ENCODE peak calls at places on chromosomes 3 and 15, in ten cellular contexts. S is heart left ventricle, P is thoracic aorta, G is dorsolateral prefrontal cortex, J is H1, E is NB4, F is B cell, Y is fibroblast of mammary gland, V is MCF 10A, D is AG09319. M is an unnamed sample.

GRCh38 chr15:85956515-85957275 is 123.0 kb upstream of the AGBL1 start:
- DNase-seq in S (no peak), P (no peak), G (no peak), J (no peak), E (peak), F (no peak), Y (no peak), V (peak), D (no peak), M (no peak)

GRCh38 chr3:177596248-177596821 is 399.1 kb upstream of the TBL1XR1 start:
- DNase-seq in S (no peak), P (no peak), G (no peak), J (no peak), E (no peak), F (no peak), Y (peak), V (peak), D (no peak), M (no peak)

GRCh38 chr15:89482139-89482538 is 14.2 kb downstream of the RHCG start:
- DNase-seq in S (no peak), P (no peak), G (no peak), J (no peak), E (no peak), F (no peak), Y (no peak), V (no peak), D (no peak), M (no peak)

GRCh38 chr3:119891944-119892721 is 110.2 kb downstream of the NR1I2 start:
- DNase-seq in S (no peak), P (no peak), G (no peak), J (peak), E (peak), F (peak), Y (peak), V (peak), D (peak), M (peak)

GRCh38 chr3:64167346-64167745 is 57.9 kb downstream of the PRICKLE2 start:
- DNase-seq in S (no peak), P (no peak), G (no peak), J (no peak), E (no peak), F (no peak), Y (no peak), V (peak), D (no peak), M (no peak)

GRCh38 chr3:186668426-186668825 is 2.6 kb downstream of the HRG start:
- DNase-seq in S (no peak), P (no peak), G (no peak), J (peak), E (no peak), F (no peak), Y (no peak), V (no peak), D (no peak), M (no peak)

GRCh38 chr15:28086175-28086703 is 12.9 kb downstream of the OCA2 start:
- DNase-seq in S (peak), P (no peak), G (no peak), J (peak), E (peak), F (peak), Y (peak), V (peak), D (no peak), M (peak)

GRCh38 chr3:71891483-71891882 is 106.5 kb upstream of the PROK2 start:
- DNase-seq in S (no peak), P (no peak), G (no peak), J (no peak), E (no peak), F (no peak), Y (peak), V (no peak), D (no peak), M (no peak)

GRCh38 chr15:52112203-52112750 is 298 bp downstream of the BCL2L10 start:
- DNase-seq in S (no peak), P (no peak), G (no peak), J (no peak), E (peak), F (no peak), Y (no peak), V (no peak), D (no peak), M (peak)
- TF ChIP-seq CTCF in S (no peak), P (no peak), G (no peak), J (no peak), E (no peak), F (no peak), Y (no peak), V (no peak), D (no peak), M (no peak)

GRCh38 chr15:101256756-101257155 is 4.9 kb upstream of the CHSY1 start:
- DNase-seq in S (no peak), P (no peak), G (no peak), J (no peak), E (peak), F (no peak), Y (no peak), V (peak), D (no peak), M (no peak)
- TF ChIP-seq CTCF in S (no peak), P (no peak), G (no peak), J (peak), E (peak), F (peak), Y (peak), V (peak), D (no peak), M (peak)

DNA sequence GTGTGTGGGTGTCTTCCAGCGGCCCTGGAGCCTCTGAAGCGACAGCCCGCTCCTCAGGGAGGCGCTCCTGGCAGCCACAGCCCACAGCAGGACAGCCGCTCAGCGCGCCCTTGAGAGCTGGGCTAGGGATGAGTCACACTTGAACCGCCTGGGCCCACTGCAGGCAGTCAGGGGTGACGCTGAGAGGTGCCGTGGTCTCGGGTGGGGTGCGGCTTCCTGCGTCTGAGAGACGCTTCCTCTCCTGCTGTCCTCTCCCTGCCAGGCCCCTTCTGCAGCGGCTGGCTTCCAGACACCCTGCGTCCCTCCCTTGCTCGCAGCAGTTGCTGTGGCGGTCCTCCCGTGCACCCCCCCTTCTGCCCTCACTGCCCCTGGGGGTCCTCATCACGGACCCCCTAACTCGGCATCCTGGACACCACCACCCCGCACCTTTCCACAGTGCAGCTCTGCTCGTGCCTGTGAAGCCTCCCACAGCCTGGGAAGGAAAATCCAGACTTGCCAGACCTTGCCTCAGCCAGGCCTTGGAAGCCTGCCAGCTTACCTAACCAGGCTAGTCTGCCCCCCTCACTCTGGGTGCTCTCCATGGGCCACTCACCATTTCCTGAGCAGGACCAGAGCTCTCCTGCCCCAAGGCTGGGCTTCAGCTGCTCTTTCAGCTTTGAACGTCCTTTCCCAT is 1.1 kb upstream of the SPTBN5 start:
- DNase-seq in S (peak), P (peak), G (peak), J (peak), E (peak), F (peak), Y (peak), V (peak), D (no peak), M (no peak)
- TF ChIP-seq CTCF in S (peak), P (no peak), G (no peak), J (no peak), E (no peak), F (no peak), Y (peak), V (no peak), D (peak), M (no peak)

GRCh38 chr3:182698078-182698477 is 95.2 kb upstream of the ATP11B start:
- DNase-seq in S (no peak), P (no peak), G (no peak), J (no peak), E (no peak), F (no peak), Y (no peak), V (no peak), D (no peak), M (no peak)
- TF ChIP-seq CTCF in S (no peak), P (no peak), G (no peak), J (no peak), E (no peak), F (no peak), Y (no peak), V (no peak), D (no peak), M (no peak)

GRCh38 chr3:16601539-16602005 is 3.7 kb downstream of the DAZL start:
- DNase-seq in S (no peak), P (no peak), G (no peak), J (no peak), E (no peak), F (no peak), Y (no peak), V (no peak), D (no peak), M (no peak)
- TF ChIP-seq CTCF in S (no peak), P (no peak), G (peak), J (no peak), E (no peak), F (peak), Y (no peak), V (no peak), D (no peak), M (peak)

DNA sequence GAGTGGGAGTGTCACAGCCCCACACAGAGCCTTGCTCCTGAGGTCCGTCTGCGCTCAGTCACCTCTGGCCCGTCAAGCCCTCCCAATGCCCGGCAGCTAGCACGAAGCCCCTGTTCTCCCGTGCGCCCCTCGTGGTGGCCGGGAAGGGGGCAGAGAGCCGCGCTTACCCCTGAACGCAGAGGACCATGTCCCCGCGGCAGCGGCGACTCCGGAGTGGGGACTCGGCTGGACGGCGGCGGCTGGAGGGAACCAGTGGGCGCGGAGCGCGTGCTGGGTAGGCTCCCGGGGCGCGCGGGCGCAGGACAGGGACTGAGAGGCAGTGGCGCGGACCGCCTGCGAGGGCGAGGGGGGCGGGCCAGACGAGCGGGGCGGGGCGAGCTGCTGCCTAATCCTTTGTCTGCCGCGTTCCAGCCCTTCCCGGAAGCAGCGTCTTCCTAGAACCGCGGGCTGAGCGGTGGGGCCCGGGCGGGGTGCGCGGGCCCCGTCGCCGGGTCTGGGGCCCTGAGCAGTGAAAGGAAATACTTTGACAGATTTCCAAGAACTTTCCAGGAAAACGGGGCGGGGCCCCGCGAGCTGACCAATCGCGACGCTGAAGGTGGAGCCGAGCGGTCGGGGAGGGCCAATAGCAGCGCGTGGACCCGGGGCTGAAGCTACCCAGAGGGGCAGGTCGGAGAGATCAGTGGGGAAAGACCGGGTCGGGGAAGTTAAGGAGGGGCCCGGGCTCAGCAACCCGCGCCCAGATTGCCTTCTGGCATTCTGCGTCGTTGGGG is at the start of gene CISH:
- DNase-seq in S (peak), P (peak), G (peak), J (peak), E (peak), F (peak), Y (peak), V (peak), D (peak), M (peak)
- TF ChIP-seq CTCF in S (peak), P (peak), G (no peak), J (peak), E (peak), F (peak), Y (peak), V (peak), D (peak), M (peak)

GRCh38 chr3:73954506-73954905 is 329.8 kb upstream of the PDZRN3 start:
- DNase-seq in S (no peak), P (no peak), G (no peak), J (no peak), E (no peak), F (no peak), Y (no peak), V (no peak), D (no peak), M (no peak)
- TF ChIP-seq CTCF in S (no peak), P (no peak), G (no peak), J (no peak), E (no peak), F (no peak), Y (no peak), V (no peak), D (no peak), M (no peak)

GRCh38 chr15:101013769-101014223 is 94.6 kb downstream of the LRRK1 start:
- DNase-seq in S (no peak), P (no peak), G (no peak), J (no peak), E (no peak), F (no peak), Y (no peak), V (no peak), D (no peak), M (no peak)
- TF ChIP-seq CTCF in S (no peak), P (no peak), G (no peak), J (no peak), E (no peak), F (no peak), Y (no peak), V (no peak), D (no peak), M (no peak)

GRCh38 chr3:5431142-5431541 is 243.6 kb downstream of the EDEM1 start:
- DNase-seq in S (no peak), P (no peak), G (no peak), J (no peak), E (no peak), F (no peak), Y (no peak), V (no peak), D (no peak), M (no peak)
- TF ChIP-seq CTCF in S (no peak), P (no peak), G (no peak), J (no peak), E (no peak), F (no peak), Y (no peak), V (no peak), D (no peak), M (no peak)